ENCODE peak calls at places on chromosome 4, in five cellular contexts. One of them, this sample, is unnamed.

GRCh38 chr4:88187766-88188165 is 29.3 kb upstream of the ABCG2 start:
- DNase-seq in pancreas: no peak
- DNase-seq in AG09309: no peak
- DNase-seq in CD4-positive, alpha-beta T cell: no peak
- DNase-seq in epithelial cell of esophagus: no peak
- DNase-seq in this sample: no peak

GRCh38 chr4:53136954-53137353 is 228.9 kb downstream of the SCFD2 start:
- DNase-seq in CD4-positive, alpha-beta T cell: no peak
- DNase-seq in AG09309: no peak
- DNase-seq in epithelial cell of esophagus: no peak
- DNase-seq in pancreas: no peak
- DNase-seq in this sample: no peak

GRCh38 chr4:5971077-5971447 is 47.2 kb downstream of the C4orf50 start:
- DNase-seq in epithelial cell of esophagus: no peak
- DNase-seq in CD4-positive, alpha-beta T cell: no peak
- DNase-seq in AG09309: no peak
- DNase-seq in pancreas: no peak
- DNase-seq in this sample: no peak

GRCh38 chr4:56937262-56937661 is 29.6 kb downstream of the REST start:
- DNase-seq in CD4-positive, alpha-beta T cell: no peak
- DNase-seq in epithelial cell of esophagus: peak; percentile 95
- DNase-seq in pancreas: no peak
- DNase-seq in AG09309: peak; percentile 55
- DNase-seq in this sample: no peak

GRCh38 chr4:156970501-156971167 is 965 bp downstream of the PDGFC start:
- DNase-seq in AG09309: no peak
- DNase-seq in CD4-positive, alpha-beta T cell: no peak
- DNase-seq in pancreas: peak; percentile 81
- DNase-seq in epithelial cell of esophagus: peak; percentile 80
- DNase-seq in this sample: peak; percentile 56

GRCh38 chr4:26701786-26702227 is 117.9 kb downstream of the TBC1D19 start:
- DNase-seq in CD4-positive, alpha-beta T cell: no peak
- DNase-seq in pancreas: no peak
- DNase-seq in epithelial cell of esophagus: peak; percentile 13
- DNase-seq in AG09309: no peak
- DNase-seq in this sample: no peak

GRCh38 chr4:151745727-151746231 is 15.0 kb downstream of the GATB start:
- DNase-seq in CD4-positive, alpha-beta T cell: no peak
- DNase-seq in pancreas: no peak
- DNase-seq in epithelial cell of esophagus: peak; percentile 33
- DNase-seq in AG09309: no peak
- DNase-seq in this sample: no peak

GRCh38 chr4:2438822-2439718 is 20.3 kb downstream of the CFAP99 start:
- DNase-seq in pancreas: no peak
- DNase-seq in epithelial cell of esophagus: no peak
- DNase-seq in CD4-positive, alpha-beta T cell: no peak
- DNase-seq in AG09309: no peak
- DNase-seq in this sample: no peak

GRCh38 chr4:162972661-162973202 is 194.0 kb downstream of the NAF1 start:
- DNase-seq in AG09309: no peak
- DNase-seq in pancreas: no peak
- DNase-seq in CD4-positive, alpha-beta T cell: no peak
- DNase-seq in epithelial cell of esophagus: no peak
- DNase-seq in this sample: no peak

GRCh38 chr4:127251423-127251822 is 381.3 kb upstream of the INTU start:
- DNase-seq in AG09309: peak; percentile 13
- DNase-seq in epithelial cell of esophagus: peak; percentile 25
- DNase-seq in pancreas: no peak
- DNase-seq in CD4-positive, alpha-beta T cell: no peak
- DNase-seq in this sample: no peak

GRCh38 chr4:37599092-37599800 is 86.9 kb downstream of the RELL1 start:
- DNase-seq in pancreas: no peak
- DNase-seq in AG09309: no peak
- DNase-seq in CD4-positive, alpha-beta T cell: no peak
- DNase-seq in epithelial cell of esophagus: no peak
- DNase-seq in this sample: no peak

GRCh38 chr4:105605493-105605892 is 53.1 kb downstream of the ARHGEF38 start:
- DNase-seq in CD4-positive, alpha-beta T cell: no peak
- DNase-seq in epithelial cell of esophagus: peak; percentile 69
- DNase-seq in pancreas: no peak
- DNase-seq in AG09309: no peak
- DNase-seq in this sample: no peak

GRCh38 chr4:89752932-89753598 is 83.9 kb downstream of the SNCA start:
- DNase-seq in AG09309: peak; percentile 64
- DNase-seq in epithelial cell of esophagus: peak; percentile 73
- DNase-seq in CD4-positive, alpha-beta T cell: no peak
- DNase-seq in pancreas: no peak
- DNase-seq in this sample: no peak

GRCh38 chr4:16199132-16199531 is 27.1 kb downstream of the TAPT1 start:
- DNase-seq in pancreas: no peak
- DNase-seq in epithelial cell of esophagus: peak; percentile 28
- DNase-seq in CD4-positive, alpha-beta T cell: no peak
- DNase-seq in AG09309: no peak
- DNase-seq in this sample: no peak

GRCh38 chr4:107908377-107908776 is 23.0 kb upstream of the CYP2U1 start:
- DNase-seq in epithelial cell of esophagus: no peak
- DNase-seq in pancreas: no peak
- DNase-seq in AG09309: no peak
- DNase-seq in CD4-positive, alpha-beta T cell: no peak
- DNase-seq in this sample: no peak

GRCh38 chr4:53022162-53023100 is 160.3 kb downstream of the RASL11B start:
- DNase-seq in pancreas: no peak
- DNase-seq in AG09309: no peak
- DNase-seq in CD4-positive, alpha-beta T cell: no peak
- DNase-seq in epithelial cell of esophagus: no peak
- DNase-seq in this sample: no peak

GRCh38 chr4:6120361-6120760 is 80.0 kb downstream of the JAKMIP1 start:
- DNase-seq in pancreas: no peak
- DNase-seq in epithelial cell of esophagus: no peak
- DNase-seq in AG09309: no peak
- DNase-seq in CD4-positive, alpha-beta T cell: no peak
- DNase-seq in this sample: no peak

GRCh38 chr4:18616720-18617119 is 595.2 kb upstream of the LCORL start:
- DNase-seq in epithelial cell of esophagus: no peak
- DNase-seq in AG09309: no peak
- DNase-seq in pancreas: no peak
- DNase-seq in CD4-positive, alpha-beta T cell: no peak
- DNase-seq in this sample: no peak

GRCh38 chr4:187227907-187228699 is 504.4 kb upstream of the FAT1 start:
- DNase-seq in AG09309: no peak
- DNase-seq in pancreas: no peak
- DNase-seq in epithelial cell of esophagus: peak; percentile 91
- DNase-seq in CD4-positive, alpha-beta T cell: no peak
- DNase-seq in this sample: no peak

GRCh38 chr4:154466336-154466735 is 25.3 kb downstream of the DCHS2 start:
- DNase-seq in pancreas: no peak
- DNase-seq in CD4-positive, alpha-beta T cell: no peak
- DNase-seq in AG09309: no peak
- DNase-seq in epithelial cell of esophagus: no peak
- DNase-seq in this sample: no peak

GRCh38 chr4:28682872-28683271 is 1822.2 kb downstream of the STIM2 start:
- DNase-seq in pancreas: no peak
- DNase-seq in epithelial cell of esophagus: no peak
- DNase-seq in CD4-positive, alpha-beta T cell: no peak
- DNase-seq in AG09309: no peak
- DNase-seq in this sample: no peak

GRCh38 chr4:147201016-147201415 is 255.4 kb upstream of the TTC29 start:
- DNase-seq in AG09309: no peak
- DNase-seq in CD4-positive, alpha-beta T cell: no peak
- DNase-seq in epithelial cell of esophagus: no peak
- DNase-seq in pancreas: no peak
- DNase-seq in this sample: no peak

GRCh38 chr4:53019485-53020382 is 157.6 kb downstream of the RASL11B start:
- DNase-seq in CD4-positive, alpha-beta T cell: no peak
- DNase-seq in epithelial cell of esophagus: peak; percentile 27
- DNase-seq in AG09309: no peak
- DNase-seq in pancreas: no peak
- DNase-seq in this sample: no peak

GRCh38 chr4:23904639-23905061 is 14.8 kb upstream of the PPARGC1A start:
- DNase-seq in CD4-positive, alpha-beta T cell: no peak
- DNase-seq in AG09309: no peak
- DNase-seq in pancreas: no peak
- DNase-seq in epithelial cell of esophagus: peak; percentile 36
- DNase-seq in this sample: no peak

GRCh38 chr4:3433138-3433869 is 8.5 kb upstream of the HGFAC start:
- DNase-seq in CD4-positive, alpha-beta T cell: no peak
- DNase-seq in epithelial cell of esophagus: no peak
- DNase-seq in AG09309: no peak
- DNase-seq in pancreas: no peak
- DNase-seq in this sample: no peak

GRCh38 chr4:56206258-56206657 is 181.0 kb downstream of the AASDH start:
- DNase-seq in CD4-positive, alpha-beta T cell: no peak
- DNase-seq in epithelial cell of esophagus: no peak
- DNase-seq in AG09309: no peak
- DNase-seq in pancreas: no peak
- DNase-seq in this sample: peak; percentile 35

GRCh38 chr4:78119698-78120097 is 62.6 kb downstream of the FRAS1 start:
- DNase-seq in AG09309: no peak
- DNase-seq in epithelial cell of esophagus: peak; percentile 34
- DNase-seq in pancreas: no peak
- DNase-seq in CD4-positive, alpha-beta T cell: no peak
- DNase-seq in this sample: no peak

GRCh38 chr4:793109-793861 is 32.6 kb downstream of the CPLX1 start:
- DNase-seq in epithelial cell of esophagus: no peak
- DNase-seq in CD4-positive, alpha-beta T cell: no peak
- DNase-seq in AG09309: no peak
- DNase-seq in pancreas: peak; percentile 52
- DNase-seq in this sample: no peak

GRCh38 chr4:138410266-138410665 is 168.1 kb upstream of the SLC7A11 start:
- DNase-seq in CD4-positive, alpha-beta T cell: no peak
- DNase-seq in epithelial cell of esophagus: no peak
- DNase-seq in AG09309: no peak
- DNase-seq in pancreas: no peak
- DNase-seq in this sample: no peak
- TF ChIP-seq CTCF in CD4-positive, alpha-beta T cell: no peak
- TF ChIP-seq CTCF in epithelial cell of esophagus: no peak
- TF ChIP-seq CTCF in AG09309: no peak
- TF ChIP-seq CTCF in pancreas: no peak
- TF ChIP-seq CTCF in this sample: no peak

DNA sequence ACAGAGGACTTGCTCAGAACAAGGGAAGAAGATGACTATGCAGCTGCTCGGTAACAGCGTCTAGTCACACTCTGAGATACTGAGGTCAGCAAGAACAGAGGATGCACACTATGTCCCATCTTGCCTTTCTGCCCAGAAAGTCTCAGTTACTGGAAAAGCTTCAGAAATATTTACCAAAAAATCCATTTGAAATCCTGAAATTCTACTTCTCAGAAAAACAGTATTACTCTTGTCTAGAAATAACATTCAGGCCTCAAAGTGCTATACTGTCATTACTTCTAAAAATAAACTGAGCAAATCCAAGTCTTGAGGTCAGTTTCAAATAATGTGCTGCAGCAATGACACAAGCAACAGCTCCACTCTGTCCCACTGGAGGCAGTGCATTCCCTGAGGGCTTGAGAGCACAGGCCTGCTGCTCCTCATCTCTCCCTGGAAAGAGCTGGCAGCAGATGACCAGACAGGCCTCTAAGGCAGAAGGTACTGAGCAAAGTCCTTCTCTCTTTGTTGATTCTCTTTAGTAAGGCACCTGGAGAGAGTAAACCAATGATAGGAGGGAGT is 76.9 kb downstream of the CAMK2D start:
- DNase-seq in AG09309: peak; percentile 27
- DNase-seq in CD4-positive, alpha-beta T cell: no peak
- DNase-seq in epithelial cell of esophagus: peak; percentile 38
- DNase-seq in pancreas: no peak
- DNase-seq in this sample: peak; percentile 51
- TF ChIP-seq CTCF in AG09309: peak; percentile 45
- TF ChIP-seq CTCF in CD4-positive, alpha-beta T cell: no peak
- TF ChIP-seq CTCF in epithelial cell of esophagus: peak; percentile 29
- TF ChIP-seq CTCF in pancreas: no peak
- TF ChIP-seq CTCF in this sample: no peak

DNA sequence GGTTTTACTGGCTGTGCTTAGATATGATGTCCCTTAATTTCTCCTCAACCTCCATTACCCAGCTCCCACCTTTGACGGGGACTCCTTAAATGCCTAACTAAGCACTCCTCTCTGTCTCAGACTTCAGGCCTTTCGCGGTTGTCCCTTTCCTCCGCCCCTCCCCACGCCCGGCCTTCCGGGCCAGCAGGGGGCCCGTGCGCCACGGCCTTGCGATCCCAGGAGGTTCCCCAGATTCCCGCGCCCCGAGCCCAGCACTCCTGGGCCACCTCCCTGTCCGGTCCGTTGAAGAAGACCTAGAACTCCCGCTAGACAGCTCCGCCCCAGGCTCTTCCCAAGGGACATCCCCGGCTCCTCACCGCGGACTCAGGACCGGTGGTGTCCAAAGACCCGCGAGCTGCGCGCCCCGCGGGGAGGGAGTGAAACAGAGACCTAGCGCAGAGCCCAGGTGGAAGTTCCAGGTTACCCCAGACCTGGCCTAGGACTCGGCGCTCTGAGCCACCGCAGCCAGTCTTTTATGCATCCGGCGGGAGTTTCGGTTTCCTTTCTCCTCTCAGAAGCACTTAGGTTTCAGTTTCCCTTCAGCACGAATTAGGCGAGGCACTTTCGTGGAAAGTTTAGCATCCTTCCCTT is at the start of gene DDX60:
- DNase-seq in epithelial cell of esophagus: peak; percentile 76
- DNase-seq in pancreas: peak; percentile 86
- DNase-seq in AG09309: no peak
- DNase-seq in CD4-positive, alpha-beta T cell: peak; percentile 69
- DNase-seq in this sample: peak; percentile 86
- TF ChIP-seq CTCF in epithelial cell of esophagus: peak; percentile 56
- TF ChIP-seq CTCF in pancreas: no peak
- TF ChIP-seq CTCF in AG09309: peak; percentile 60
- TF ChIP-seq CTCF in CD4-positive, alpha-beta T cell: no peak
- TF ChIP-seq CTCF in this sample: no peak

GRCh38 chr4:47838445-47838844 is 578 bp upstream of the CORIN start:
- DNase-seq in epithelial cell of esophagus: peak; percentile 17
- DNase-seq in CD4-positive, alpha-beta T cell: no peak
- DNase-seq in AG09309: no peak
- DNase-seq in pancreas: no peak
- DNase-seq in this sample: no peak

GRCh38 chr4:47836655-47837581 is 949 bp downstream of the CORIN start:
- DNase-seq in CD4-positive, alpha-beta T cell: peak; percentile 47
- DNase-seq in epithelial cell of esophagus: peak; percentile 83
- DNase-seq in pancreas: peak; percentile 87
- DNase-seq in AG09309: peak; percentile 39
- DNase-seq in this sample: peak; percentile 83

GRCh38 chr4:47840291-47840690 is 2.4 kb upstream of the CORIN start:
- DNase-seq in epithelial cell of esophagus: no peak
- DNase-seq in AG09309: no peak
- DNase-seq in CD4-positive, alpha-beta T cell: no peak
- DNase-seq in pancreas: no peak
- DNase-seq in this sample: no peak

GRCh38 chr4:47837582-47838294 is at the start of gene CORIN:
- DNase-seq in epithelial cell of esophagus: peak; percentile 10
- DNase-seq in AG09309: no peak
- DNase-seq in CD4-positive, alpha-beta T cell: peak; percentile 7
- DNase-seq in pancreas: peak; percentile 72
- DNase-seq in this sample: peak; percentile 22

DNA sequence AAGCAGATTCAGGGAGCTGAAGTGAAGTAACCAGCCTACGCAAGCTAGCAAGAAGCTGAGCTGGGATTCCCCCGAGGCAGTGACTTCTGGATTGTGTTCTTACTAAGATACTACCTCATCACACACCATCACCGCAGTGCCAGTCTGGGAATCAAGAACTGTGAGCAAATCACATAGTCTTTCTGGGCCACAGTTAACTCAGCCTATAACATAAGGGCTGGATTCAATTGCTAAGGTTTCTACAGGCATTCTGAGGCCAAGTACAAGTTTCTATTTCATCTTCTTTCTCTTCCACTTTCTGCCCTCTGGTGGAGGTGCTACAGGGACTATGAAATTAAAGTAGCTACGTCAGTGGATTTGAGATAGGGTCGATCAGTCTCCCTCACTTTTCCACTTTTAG is 1.4 kb upstream of the CORIN start:
- DNase-seq in AG09309: peak; percentile 38
- DNase-seq in CD4-positive, alpha-beta T cell: no peak
- DNase-seq in epithelial cell of esophagus: peak; percentile 34
- DNase-seq in pancreas: no peak
- DNase-seq in this sample: no peak
- TF ChIP-seq CTCF in AG09309: peak; percentile 42
- TF ChIP-seq CTCF in CD4-positive, alpha-beta T cell: peak; percentile 50
- TF ChIP-seq CTCF in epithelial cell of esophagus: peak; percentile 37
- TF ChIP-seq CTCF in pancreas: no peak
- TF ChIP-seq CTCF in this sample: no peak

This sample was measured in mucosa of descending colon.